ENCODE peak calls at places on chromosomes 11 and 22, in eight cellular contexts. S is RCC 7860; O is EH; C is body of pancreas; Q is stimulated activated CD8-positive, alpha-beta memory T cell treated with anti-CD3 and anti-CD28 coated beads, Interleukin-2, amount 100 ng/mL, for 48 hours; Y is mesenteric fat pad; Z is lung; F is dorsolateral prefrontal cortex. R is an unnamed sample.

GRCh38 chr11:64763804-64764611 is 4.2 kb upstream of the PYGM start:
- DNase-seq in S (no peak), O (no peak), C (no peak), Q (no peak), Y (peak; percentile 60), Z (no peak), F (no peak), R (no peak)

GRCh38 chr11:17827006-17827405 is 92.4 kb downstream of the KCNC1 start:
- DNase-seq in S (no peak), O (no peak), C (no peak), Q (no peak), Y (no peak), Z (no peak), F (no peak), R (no peak)

GRCh38 chr11:60942970-60943565 is 8.9 kb downstream of the SLC15A3 start:
- DNase-seq in S (no peak), O (no peak), C (peak; percentile 74), Q (no peak), Y (no peak), Z (peak; percentile 66), F (no peak), R (no peak)

GRCh38 chr22:20424937-20425587 is 12.6 kb downstream of the SCARF2 start:
- DNase-seq in S (no peak), O (peak; percentile 34), C (no peak), Q (no peak), Y (no peak), Z (no peak), F (peak; percentile 83), R (no peak)

GRCh38 chr11:10387209-10388083 is 67.6 kb upstream of the AMPD3 start:
- DNase-seq in S (no peak), O (peak; percentile 97), C (peak; percentile 33), Q (no peak), Y (peak; percentile 77), Z (no peak), F (no peak), R (peak; percentile 84)

GRCh38 chr11:64842851-64843841 is 1.3 kb downstream of the CDC42BPG start:
- DNase-seq in S (peak; percentile 36), O (no peak), C (peak; percentile 96), Q (no peak), Y (no peak), Z (no peak), F (no peak), R (no peak)

GRCh38 chr11:48063424-48063978 is 83.1 kb downstream of the PTPRJ start:
- DNase-seq in S (peak; percentile 73), O (peak; percentile 99), C (peak; percentile 25), Q (no peak), Y (no peak), Z (no peak), F (no peak), R (no peak)

GRCh38 chr11:45662665-45663485 is 2.5 kb downstream of the CHST1 start:
- DNase-seq in S (peak; percentile 58), O (peak; percentile 87), C (no peak), Q (no peak), Y (no peak), Z (no peak), F (no peak), R (no peak)

GRCh38 chr11:47220401-47220821 is 5.6 kb downstream of the DDB2 start:
- DNase-seq in S (peak; percentile 33), O (peak; percentile 80), C (no peak), Q (no peak), Y (no peak), Z (no peak), F (no peak), R (no peak)

GRCh38 chr11:122755941-122756340 is 82.4 kb upstream of the CRTAM start:
- DNase-seq in S (no peak), O (no peak), C (no peak), Q (no peak), Y (no peak), Z (no peak), F (no peak), R (no peak)

GRCh38 chr11:27076121-27076589 is 35.5 kb downstream of the BBOX1 start:
- DNase-seq in S (no peak), O (peak; percentile 43), C (peak; percentile 14), Q (no peak), Y (no peak), Z (no peak), F (no peak), R (no peak)

GRCh38 chr11:46856605-46857339 is 10.7 kb upstream of the CKAP5 start:
- DNase-seq in S (no peak), O (no peak), C (no peak), Q (no peak), Y (no peak), Z (no peak), F (no peak), R (no peak)

GRCh38 chr22:42114721-42115120 is 15.9 kb downstream of the CYP2D6 start:
- DNase-seq in S (no peak), O (peak; percentile 29), C (peak; percentile 31), Q (no peak), Y (no peak), Z (no peak), F (no peak), R (no peak)

R was measured in coronary artery.